ENCODE peak calls at places on chromosomes 1 and 21, in eight cellular contexts. Z, M, O, A, I, E, B and V are unnamed samples.

GRCh38 chr1:44714944-44715571 is 15.9 kb downstream of the RNU5D-1 start:
- DNase-seq in O (peak; percentile 75), Z (peak; percentile 29), E (peak; percentile 80), B (peak; percentile 56), A (peak; percentile 73), M (peak; percentile 66), I (no peak), V (peak; percentile 47)

GRCh38 chr1:94773931-94774422 is 46.2 kb upstream of the SLC44A3 start:
- DNase-seq in O (no peak), Z (no peak), M (peak; percentile 85), I (no peak), A (peak; percentile 85), B (peak; percentile 70), E (no peak), V (no peak)

GRCh38 chr1:170664828-170665617 is 1.1 kb downstream of the PRRX1 start:
- DNase-seq in A (peak; percentile 61), B (peak; percentile 56), I (no peak), M (peak; percentile 20), E (peak; percentile 59), Z (peak; percentile 55), O (no peak), V (no peak)

GRCh38 chr1:174262747-174263241 is 103.5 kb downstream of the RABGAP1L start:
- DNase-seq in I (peak; percentile 40), B (peak; percentile 68), E (peak; percentile 33), M (peak; percentile 70), A (peak; percentile 65), Z (no peak), O (peak; percentile 24), V (no peak)

GRCh38 chr1:59415286-59415850 is 118.5 kb downstream of the FGGY start:
- DNase-seq in B (no peak), A (no peak), O (no peak), Z (no peak), I (no peak), E (no peak), M (no peak), V (no peak)

GRCh38 chr1:11334261-11334804 is 61.3 kb downstream of the UBIAD1 start:
- DNase-seq in B (no peak), E (no peak), O (no peak), Z (no peak), M (no peak), A (no peak), I (no peak), V (no peak)

GRCh38 chr1:10967105-10967504 is 45.3 kb upstream of the TARDBP start:
- DNase-seq in E (no peak), O (no peak), A (no peak), Z (no peak), M (no peak), B (no peak), I (no peak), V (no peak)

GRCh38 chr1:229381234-229381633 is 38.4 kb upstream of the CCSAP start:
- DNase-seq in Z (no peak), A (no peak), B (no peak), M (no peak), E (peak; percentile 65), O (no peak), I (no peak), V (no peak)

GRCh38 chr1:56758135-56758534 is 61.1 kb downstream of the FYB2 start:
- DNase-seq in B (no peak), E (peak; percentile 62), Z (peak; percentile 19), O (no peak), I (peak; percentile 19), M (peak; percentile 24), A (no peak), V (no peak)

GRCh38 chr1:172484252-172484651 is 40.4 kb upstream of the PIGC start:
- DNase-seq in Z (no peak), B (no peak), A (no peak), M (peak; percentile 59), I (no peak), E (no peak), O (no peak), V (no peak)

GRCh38 chr1:164735315-164736052 is 176.5 kb downstream of the PBX1 start:
- DNase-seq in M (peak; percentile 84), Z (no peak), E (no peak), A (peak; percentile 58), O (no peak), B (peak; percentile 71), I (no peak), V (no peak)

GRCh38 chr1:34057347-34057746 is 107.7 kb downstream of the CSMD2 start:
- DNase-seq in E (peak; percentile 59), Z (no peak), I (no peak), O (no peak), A (no peak), M (no peak), B (no peak), V (no peak)

GRCh38 chr1:49160677-49161076 is 384.0 kb upstream of the BEND5 start:
- DNase-seq in M (no peak), O (no peak), B (no peak), A (no peak), I (no peak), E (no peak), Z (no peak), V (no peak)

DNA sequence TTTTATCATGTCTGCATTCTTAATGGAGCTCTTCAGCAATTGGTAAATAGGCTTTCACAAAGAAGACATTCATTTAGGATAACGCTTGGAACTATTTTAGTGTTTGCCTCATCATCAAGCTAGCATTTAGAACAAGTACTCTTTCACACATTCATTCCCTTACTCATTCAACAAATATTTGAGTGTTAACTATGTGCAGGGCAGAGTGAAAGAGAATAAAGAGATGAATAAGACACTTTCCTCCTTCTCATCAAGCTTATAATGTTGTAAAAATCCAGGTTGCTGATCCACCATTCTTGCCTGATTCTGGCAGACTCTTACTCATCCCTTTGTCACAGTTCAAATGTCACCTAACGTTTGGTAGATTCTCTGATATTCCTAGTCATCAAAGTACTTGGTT is 386.4 kb upstream of the BEND5 start:
- DNase-seq in B (peak; percentile 90), A (no peak), Z (no peak), O (no peak), I (no peak), M (peak; percentile 86), E (no peak), V (no peak)
- H3K9me3 ChIP-seq in B (no peaks in the 10 kb centered on the region), A (peaks cover 7% of the 10 kb centered on the region), Z (no peaks in the 10 kb centered on the region), O (no peaks in the 10 kb centered on the region), I (no peaks in the 10 kb centered on the region), M (no peaks in the 10 kb centered on the region), E (peaks cover 13% of the 10 kb centered on the region), V (no peaks in the 10 kb centered on the region)

GRCh38 chr1:195899762-195900352 is 708.4 kb downstream of the KCNT2 start:
- DNase-seq in O (no peak), I (no peak), Z (no peak), A (peak; percentile 74), B (peak; percentile 43), M (peak; percentile 70), E (no peak), V (no peak)
- H3K9me3 ChIP-seq in O (no peaks in the 10 kb centered on the region), I (no peaks in the 10 kb centered on the region), Z (no peaks in the 10 kb centered on the region), A (no peaks in the 10 kb centered on the region), B (no peaks in the 10 kb centered on the region), M (no peaks in the 10 kb centered on the region), E (no peaks in the 10 kb centered on the region), V (no peaks in the 10 kb centered on the region)

DNA sequence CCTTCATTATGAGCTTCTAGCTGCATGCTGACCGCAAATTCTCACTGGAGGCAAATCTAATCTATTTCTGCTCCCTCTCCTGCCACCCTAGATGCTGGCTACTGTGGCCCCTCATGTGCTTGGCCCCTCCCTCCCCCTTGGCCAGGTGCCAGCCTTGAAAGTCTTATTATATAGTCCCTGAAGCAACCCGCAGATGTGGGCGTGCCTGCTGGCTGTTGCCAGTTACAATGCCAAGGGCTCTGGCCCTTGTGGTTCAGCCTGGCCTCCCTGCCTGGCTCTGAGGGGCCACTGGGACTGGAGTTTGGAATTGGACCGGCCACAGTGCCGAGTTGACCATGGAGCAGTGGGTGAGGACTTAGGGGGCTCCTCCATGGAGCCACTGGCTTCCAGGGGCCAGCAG is 78.9 kb upstream of the ACTRT2 start:
- DNase-seq in E (no peak), A (no peak), M (no peak), Z (no peak), I (no peak), B (no peak), O (no peak), V (no peak)
- H3K9me3 ChIP-seq in E (peaks cover 89% of the 10 kb centered on the region), A (peaks cover 56% of the 10 kb centered on the region), M (peaks cover 34% of the 10 kb centered on the region), Z (peaks cover 31% of the 10 kb centered on the region), I (peaks cover 15% of the 10 kb centered on the region), B (peaks cover 10% of the 10 kb centered on the region), O (no peaks in the 10 kb centered on the region), V (no peaks in the 10 kb centered on the region)

DNA sequence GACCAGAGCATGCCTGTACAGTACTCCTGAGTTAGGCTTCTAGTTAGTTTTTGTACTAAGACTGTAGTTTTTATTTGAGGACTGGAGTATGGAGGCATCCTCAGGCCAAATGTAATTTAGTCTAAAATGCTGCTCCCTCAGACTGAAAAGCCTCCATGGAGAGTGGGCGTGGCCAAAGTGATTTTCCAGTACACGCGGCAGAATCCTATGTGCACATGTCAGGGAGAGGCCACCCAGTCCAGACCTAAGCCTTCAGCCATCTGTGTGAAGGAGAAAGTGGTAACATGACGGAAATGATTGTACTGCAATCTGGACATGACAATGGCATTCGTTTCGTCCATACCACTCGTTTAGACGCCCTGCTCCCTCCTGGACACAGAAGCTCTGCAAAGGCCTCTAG is 56.2 kb downstream of the PCP4 start:
- DNase-seq in Z (no peak), M (no peak), I (no peak), O (no peak), A (no peak), B (no peak), E (no peak), V (no peak)
- H3K9me3 ChIP-seq in Z (no peaks in the 10 kb centered on the region), M (peaks cover 2% of the 10 kb centered on the region), I (no peaks in the 10 kb centered on the region), O (no peaks in the 10 kb centered on the region), A (peaks cover 39% of the 10 kb centered on the region), B (no peaks in the 10 kb centered on the region), E (no peaks in the 10 kb centered on the region), V (no peaks in the 10 kb centered on the region)

DNA sequence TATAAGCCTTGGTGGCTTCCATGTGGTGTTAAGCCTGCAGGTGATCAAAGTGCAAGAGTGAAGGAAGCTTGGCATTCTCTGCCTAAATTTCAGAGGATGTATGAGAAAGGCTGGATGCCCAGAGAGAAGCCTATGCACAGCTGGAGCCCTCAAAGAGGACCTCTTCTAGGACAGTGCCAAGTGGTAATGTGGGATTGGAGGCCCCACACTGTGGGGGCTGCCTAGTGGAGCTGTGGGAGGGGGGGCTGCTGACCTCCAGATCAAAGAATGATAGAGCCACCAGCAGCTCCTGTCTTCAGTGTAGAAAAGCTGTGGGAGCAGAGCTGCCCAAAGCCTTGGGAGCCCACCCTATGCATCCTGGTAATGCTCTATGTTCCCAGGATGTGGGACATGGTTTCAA is 1512.7 kb upstream of the TPTE start:
- DNase-seq in B (no peak), E (no peak), I (no peak), Z (no peak), O (no peak), M (no peak), A (no peak), V (no peak)
- H3K9me3 ChIP-seq in B (peaks cover 2% of the 10 kb centered on the region), E (peaks cover 98% of the 10 kb centered on the region), I (no peaks in the 10 kb centered on the region), Z (no peaks in the 10 kb centered on the region), O (no peaks in the 10 kb centered on the region), M (peaks cover 45% of the 10 kb centered on the region), A (peaks cover 47% of the 10 kb centered on the region), V (no peaks in the 10 kb centered on the region)